ENCODE peak calls at places on chromosome 13, in five cellular contexts. One of them, this sample, is unnamed.

GRCh38 chr13:90232291-90232690 is 1115.2 kb upstream of the MIR17HG start:
- DNase-seq in neuronal stem cell: no peak
- DNase-seq in mesenchymal stem cell: no peak
- DNase-seq in H9: no peak
- DNase-seq in H1: no peak
- DNase-seq in this sample: peak; percentile 40

GRCh38 chr13:42968906-42969305 is 23.1 kb downstream of the EPSTI1 start:
- DNase-seq in neuronal stem cell: no peak
- DNase-seq in mesenchymal stem cell: no peak
- DNase-seq in H9: peak; percentile 77
- DNase-seq in H1: peak; percentile 67
- DNase-seq in this sample: peak; percentile 91

GRCh38 chr13:50518791-50519201 is 324.7 kb downstream of the DLEU7 start:
- DNase-seq in neuronal stem cell: no peak
- DNase-seq in mesenchymal stem cell: peak; percentile 86
- DNase-seq in H9: no peak
- DNase-seq in H1: no peak
- DNase-seq in this sample: no peak

GRCh38 chr13:74067818-74068217 is 66.4 kb downstream of the KLF12 start:
- DNase-seq in neuronal stem cell: no peak
- DNase-seq in mesenchymal stem cell: peak; percentile 39
- DNase-seq in H9: no peak
- DNase-seq in H1: no peak
- DNase-seq in this sample: peak; percentile 47

GRCh38 chr13:80337011-80337688 is 3.8 kb downstream of the SPRY2 start:
- DNase-seq in neuronal stem cell: no peak
- DNase-seq in mesenchymal stem cell: no peak
- DNase-seq in H9: no peak
- DNase-seq in H1: no peak
- DNase-seq in this sample: no peak

GRCh38 chr13:80340643-80341097 is 256 bp downstream of the SPRY2 start:
- DNase-seq in neuronal stem cell: no peak
- DNase-seq in mesenchymal stem cell: peak; percentile 78
- DNase-seq in H9: no peak
- DNase-seq in H1: no peak
- DNase-seq in this sample: peak; percentile 61

GRCh38 chr13:40562975-40563349 is 103.5 kb downstream of the FOXO1 start:
- DNase-seq in neuronal stem cell: no peak
- DNase-seq in mesenchymal stem cell: no peak
- DNase-seq in H9: no peak
- DNase-seq in H1: no peak
- DNase-seq in this sample: no peak

GRCh38 chr13:71866173-71867091 is 572 bp downstream of the DACH1 start:
- DNase-seq in neuronal stem cell: no peak
- DNase-seq in mesenchymal stem cell: peak; percentile 56
- DNase-seq in H9: peak; percentile 38
- DNase-seq in H1: peak; percentile 69
- DNase-seq in this sample: no peak

GRCh38 chr13:109949395-109949794 is 163.0 kb upstream of the IRS2 start:
- DNase-seq in neuronal stem cell: no peak
- DNase-seq in mesenchymal stem cell: peak; percentile 13
- DNase-seq in H9: no peak
- DNase-seq in H1: no peak
- DNase-seq in this sample: no peak

DNA sequence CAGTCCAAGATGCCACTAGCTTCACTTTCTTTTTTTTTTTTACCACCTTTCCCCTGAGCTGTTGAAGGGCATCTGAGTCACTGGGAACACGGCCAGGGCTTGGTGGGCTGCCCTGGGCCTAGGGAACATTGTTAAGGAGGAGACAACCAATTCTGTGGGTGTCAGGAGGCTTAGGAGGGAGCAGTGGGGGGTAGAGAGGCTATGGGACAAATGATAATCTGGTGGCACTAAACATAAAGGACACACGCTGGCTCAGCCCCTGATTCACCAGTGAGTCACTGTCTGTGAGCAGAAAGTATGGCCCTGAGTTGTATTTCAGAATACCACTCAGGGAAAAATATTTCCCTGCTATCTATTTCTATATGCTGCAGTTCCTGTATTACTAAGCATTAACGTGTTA is 207.8 kb downstream of the DCLK1 start:
- DNase-seq in neuronal stem cell: no peak
- DNase-seq in mesenchymal stem cell: peak; percentile 7
- DNase-seq in H9: no peak
- DNase-seq in H1: no peak
- DNase-seq in this sample: peak; percentile 46
- H2BK12ac ChIP-seq in neuronal stem cell: no peak overlapping the region
- H2BK12ac ChIP-seq in mesenchymal stem cell: no peak overlapping the region
- H2BK12ac ChIP-seq in H9: no peak overlapping the region
- H2BK12ac ChIP-seq in H1: no peak overlapping the region
- H2BK12ac ChIP-seq in this sample: no peak overlapping the region

DNA sequence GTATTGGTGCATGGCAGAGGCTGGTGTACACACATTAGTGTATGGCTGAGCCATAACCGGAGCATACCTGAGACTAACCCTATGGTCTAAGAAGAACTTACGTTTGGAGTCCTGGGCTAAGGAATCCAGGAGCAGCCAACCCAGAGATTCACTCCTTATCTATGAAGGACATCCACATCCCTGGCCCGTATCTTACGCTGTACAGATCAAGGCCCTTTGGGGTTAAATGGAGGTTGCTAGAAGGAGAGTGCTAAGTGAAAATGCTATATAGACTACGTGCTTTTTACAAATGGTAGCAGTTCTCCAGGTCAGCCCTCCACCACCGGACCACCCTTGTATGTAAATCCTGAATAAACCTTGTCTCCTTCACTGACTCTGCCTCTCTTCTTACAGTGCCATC is 1.9 kb upstream of the SUGT1 start:
- DNase-seq in neuronal stem cell: no peak
- DNase-seq in mesenchymal stem cell: no peak
- DNase-seq in H9: no peak
- DNase-seq in H1: no peak
- DNase-seq in this sample: no peak
- H4K8ac ChIP-seq in neuronal stem cell: no peak overlapping the region
- H4K8ac ChIP-seq in mesenchymal stem cell: no peak overlapping the region
- H4K8ac ChIP-seq in H9: no peak overlapping the region
- H4K8ac ChIP-seq in H1: no peak overlapping the region
- H4K8ac ChIP-seq in this sample: no peak overlapping the region

GRCh38 chr13:103187621-103188020 is 121.4 kb upstream of the SLC10A2 start:
- DNase-seq in neuronal stem cell: no peak
- DNase-seq in mesenchymal stem cell: peak; percentile 8
- DNase-seq in H9: no peak
- DNase-seq in H1: no peak
- DNase-seq in this sample: no peak

GRCh38 chr13:103184413-103184812 is 118.2 kb upstream of the SLC10A2 start:
- DNase-seq in neuronal stem cell: no peak
- DNase-seq in mesenchymal stem cell: no peak
- DNase-seq in H9: no peak
- DNase-seq in H1: no peak
- DNase-seq in this sample: no peak

GRCh38 chr13:103190841-103191240 is 124.6 kb upstream of the SLC10A2 start:
- DNase-seq in neuronal stem cell: no peak
- DNase-seq in mesenchymal stem cell: no peak
- DNase-seq in H9: no peak
- DNase-seq in H1: no peak
- DNase-seq in this sample: no peak

GRCh38 chr13:103188688-103189326 is 122.6 kb upstream of the SLC10A2 start:
- DNase-seq in neuronal stem cell: no peak
- DNase-seq in mesenchymal stem cell: peak; percentile 28
- DNase-seq in H9: no peak
- DNase-seq in H1: no peak
- DNase-seq in this sample: peak; percentile 61
- H2BK12ac ChIP-seq in neuronal stem cell: no peak overlapping the region
- H2BK12ac ChIP-seq in mesenchymal stem cell: no peak overlapping the region
- H2BK12ac ChIP-seq in H9: no peak overlapping the region
- H2BK12ac ChIP-seq in H1: no peak overlapping the region
- H2BK12ac ChIP-seq in this sample: peak overlapping the region; percentile 82

DNA sequence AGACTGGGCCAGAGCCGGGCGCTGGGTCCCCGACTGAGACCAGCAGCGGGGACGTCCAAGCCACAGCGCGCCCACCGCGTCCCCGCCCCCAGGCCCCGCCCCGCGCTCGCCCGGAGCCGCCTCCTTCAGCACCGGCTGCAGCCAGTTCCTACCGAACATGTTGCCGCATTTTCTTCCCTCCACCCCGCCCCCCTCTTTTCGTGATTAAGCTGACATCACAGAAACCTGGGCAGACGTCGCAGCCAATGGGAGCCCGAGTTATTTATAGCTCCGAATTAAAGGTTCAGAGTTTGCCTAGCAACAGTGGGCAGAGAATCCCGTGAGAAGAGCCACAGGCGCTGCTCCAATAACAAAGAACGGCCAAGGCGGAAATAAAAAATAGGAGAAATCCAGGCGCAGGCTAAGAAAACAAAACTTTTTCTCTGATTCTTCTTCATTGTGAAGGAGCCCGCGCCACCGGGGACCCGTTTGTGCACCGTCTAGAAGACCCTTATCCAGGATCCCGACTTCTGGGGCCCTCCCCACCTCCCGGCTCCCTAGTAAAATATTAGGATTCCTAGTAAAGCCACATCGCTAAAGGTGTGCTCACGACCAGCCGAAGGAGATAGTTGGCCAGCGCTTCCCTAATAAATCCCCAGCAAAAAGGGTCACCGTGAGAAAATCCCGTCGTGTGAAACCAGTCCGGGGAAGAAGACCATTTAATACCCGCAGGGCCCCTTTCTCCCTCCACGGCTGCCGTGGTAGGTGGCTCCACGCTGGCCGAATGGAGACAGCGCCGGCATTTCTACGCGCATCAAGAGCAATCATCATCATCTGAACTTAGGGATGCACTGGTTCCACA is 61.7 kb downstream of the SERP2 start:
- DNase-seq in neuronal stem cell: peak; percentile 99
- DNase-seq in mesenchymal stem cell: peak; percentile 99
- DNase-seq in H9: peak; percentile 98
- DNase-seq in H1: peak; percentile 90
- DNase-seq in this sample: peak; percentile 86
- H4K8ac ChIP-seq in neuronal stem cell: no peak overlapping the region
- H4K8ac ChIP-seq in mesenchymal stem cell: peak overlapping the region; percentile 81
- H4K8ac ChIP-seq in H9: no peak overlapping the region
- H4K8ac ChIP-seq in H1: peak overlapping the region; percentile 99
- H4K8ac ChIP-seq in this sample: peak overlapping the region; percentile 92

DNA sequence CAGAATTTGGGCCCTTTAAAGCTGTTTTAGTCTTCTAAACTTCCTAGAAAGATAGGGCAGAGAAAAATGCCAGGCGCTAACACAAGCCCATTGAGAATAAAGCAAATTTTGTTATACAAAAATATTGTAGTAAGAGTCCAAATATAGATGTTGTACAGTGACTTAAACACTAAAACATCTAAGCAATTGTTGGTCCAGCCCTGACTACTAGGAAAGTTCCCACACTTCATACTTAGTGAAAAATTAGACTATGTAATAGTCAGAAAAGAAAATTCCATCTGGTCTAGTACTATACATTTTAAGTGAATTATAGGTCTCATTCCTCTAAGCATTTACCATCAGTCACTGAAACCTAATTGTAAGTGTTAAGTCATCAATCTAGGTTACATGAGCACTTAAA is 1518.3 kb upstream of the SLC10A2 start:
- DNase-seq in neuronal stem cell: no peak
- DNase-seq in mesenchymal stem cell: peak; percentile 23
- DNase-seq in H9: no peak
- DNase-seq in H1: no peak
- DNase-seq in this sample: peak; percentile 0
- H2BK12ac ChIP-seq in neuronal stem cell: no peak overlapping the region
- H2BK12ac ChIP-seq in mesenchymal stem cell: no peak overlapping the region
- H2BK12ac ChIP-seq in H9: no peak overlapping the region
- H2BK12ac ChIP-seq in H1: no peak overlapping the region
- H2BK12ac ChIP-seq in this sample: no peak overlapping the region

DNA sequence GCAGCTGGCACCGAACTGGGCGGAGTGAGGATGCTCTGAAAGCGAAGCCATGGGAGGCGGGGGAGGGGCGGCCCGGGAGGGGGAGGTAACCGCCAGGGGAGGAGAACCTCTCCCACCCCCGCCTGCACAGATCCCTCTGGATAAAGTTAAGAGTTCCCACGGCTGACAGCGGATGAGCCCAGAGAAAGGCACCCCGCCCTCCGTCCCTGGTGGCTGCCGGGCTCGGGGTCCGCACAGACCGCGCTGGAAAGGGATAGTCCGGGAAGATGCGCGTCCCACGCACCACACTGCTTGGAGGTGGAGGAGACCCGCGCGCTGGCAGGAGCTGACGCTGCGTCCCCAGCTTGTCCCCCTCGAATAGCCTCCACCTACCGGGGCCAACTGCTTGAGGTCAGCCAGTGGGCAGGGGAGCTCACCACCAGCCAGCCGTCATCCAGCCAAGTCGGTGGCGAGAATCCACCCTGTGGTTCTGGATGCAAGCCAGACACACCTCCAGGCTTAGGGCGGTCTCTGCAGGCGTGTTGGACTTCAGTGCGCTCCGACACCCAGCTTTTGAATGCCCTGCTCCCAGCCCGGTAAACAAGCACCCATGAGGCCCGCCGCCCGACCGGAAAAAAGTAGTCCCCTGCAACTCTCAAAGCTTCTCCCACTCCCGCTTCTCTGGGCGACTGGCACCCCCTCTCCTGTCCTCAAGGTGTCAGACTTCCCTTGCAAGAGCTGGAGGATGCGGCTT is at the start of gene TRPC4:
- DNase-seq in neuronal stem cell: peak; percentile 61
- DNase-seq in mesenchymal stem cell: peak; percentile 80
- DNase-seq in H9: peak; percentile 84
- DNase-seq in H1: peak; percentile 78
- DNase-seq in this sample: peak; percentile 15
- H4K8ac ChIP-seq in neuronal stem cell: no peak within 1 kb of the TSS
- H4K8ac ChIP-seq in mesenchymal stem cell: peak within 1 kb of the TSS; percentile 8
- H4K8ac ChIP-seq in H9: no peak within 1 kb of the TSS
- H4K8ac ChIP-seq in H1: peak within 1 kb of the TSS; percentile 75
- H4K8ac ChIP-seq in this sample: no peak within 1 kb of the TSS

GRCh38 chr13:100636004-100636403 is 38.6 kb downstream of the TMTC4 start:
- DNase-seq in neuronal stem cell: no peak
- DNase-seq in mesenchymal stem cell: no peak
- DNase-seq in H9: no peak
- DNase-seq in H1: no peak
- DNase-seq in this sample: no peak

GRCh38 chr13:100637380-100637779 is 37.2 kb downstream of the TMTC4 start:
- DNase-seq in neuronal stem cell: no peak
- DNase-seq in mesenchymal stem cell: no peak
- DNase-seq in H9: no peak
- DNase-seq in H1: no peak
- DNase-seq in this sample: no peak

GRCh38 chr13:100633461-100633860 is 41.1 kb downstream of the TMTC4 start:
- DNase-seq in neuronal stem cell: no peak
- DNase-seq in mesenchymal stem cell: peak; percentile 32
- DNase-seq in H9: no peak
- DNase-seq in H1: no peak
- DNase-seq in this sample: peak; percentile 50

GRCh38 chr13:100634686-100635085 is 39.9 kb downstream of the TMTC4 start:
- DNase-seq in neuronal stem cell: no peak
- DNase-seq in mesenchymal stem cell: no peak
- DNase-seq in H9: no peak
- DNase-seq in H1: no peak
- DNase-seq in this sample: no peak

GRCh38 chr13:100636441-100636840 is 38.2 kb downstream of the TMTC4 start:
- DNase-seq in neuronal stem cell: no peak
- DNase-seq in mesenchymal stem cell: no peak
- DNase-seq in H9: no peak
- DNase-seq in H1: no peak
- DNase-seq in this sample: no peak
- H2BK12ac ChIP-seq in neuronal stem cell: no peak overlapping the region
- H2BK12ac ChIP-seq in mesenchymal stem cell: no peak overlapping the region
- H2BK12ac ChIP-seq in H9: no peak overlapping the region
- H2BK12ac ChIP-seq in H1: no peak overlapping the region
- H2BK12ac ChIP-seq in this sample: no peak overlapping the region

This sample was measured in trophoblast cell.